ENCODE peak calls at places on chromosome 4, in eight cellular contexts. F, O, S, B, Y, Q, N and L are unnamed samples.

GRCh38 chr4:123452585-123452984 is 56.0 kb downstream of the SPRY1 start:
- DNase-seq in N (peak), F (peak), O (no peak), Q (no peak), B (no peak), S (peak), Y (peak), L (peak)

GRCh38 chr4:14742054-14742453 is 260.2 kb upstream of the CPEB2 start:
- DNase-seq in B (no peak), O (no peak), Q (no peak), Y (no peak), N (no peak), F (no peak), S (no peak), L (no peak)

GRCh38 chr4:112330921-112331320 is 33.8 kb downstream of the ALPK1 start:
- DNase-seq in F (no peak), N (no peak), Y (no peak), Q (no peak), B (no peak), O (no peak), S (no peak), L (no peak)

GRCh38 chr4:61614256-61614655 is 414.1 kb downstream of the ADGRL3 start:
- DNase-seq in Y (no peak), O (no peak), S (no peak), N (no peak), B (no peak), Q (no peak), F (no peak), L (no peak)

GRCh38 chr4:159190646-159191045 is 87.8 kb downstream of the RAPGEF2 start:
- DNase-seq in S (no peak), O (no peak), Y (no peak), B (no peak), F (no peak), Q (no peak), N (no peak), L (no peak)

GRCh38 chr4:11635336-11635735 is 206.6 kb upstream of the HS3ST1 start:
- DNase-seq in B (no peak), S (no peak), Q (no peak), N (no peak), Y (no peak), F (no peak), O (no peak), L (no peak)

GRCh38 chr4:8745036-8745827 is 126.4 kb downstream of the HMX1 start:
- DNase-seq in O (no peak), N (peak), Q (no peak), Y (no peak), S (no peak), B (no peak), F (no peak), L (no peak)

GRCh38 chr4:5678977-5679376 is 29.4 kb downstream of the EVC2 start:
- DNase-seq in B (no peak), F (no peak), Q (no peak), O (no peak), S (no peak), N (no peak), Y (no peak), L (no peak)

GRCh38 chr4:128006592-128006991 is 41.4 kb downstream of the ABHD18 start:
- DNase-seq in Q (no peak), S (no peak), B (no peak), N (no peak), Y (no peak), F (no peak), O (no peak), L (no peak)

GRCh38 chr4:86280246-86280645 is 79.6 kb downstream of the MAPK10 start:
- DNase-seq in S (no peak), N (no peak), B (no peak), Q (no peak), F (no peak), Y (no peak), O (no peak), L (no peak)

GRCh38 chr4:38237139-38237538 is 276.9 kb downstream of the PTTG2 start:
- DNase-seq in B (no peak), Q (no peak), F (no peak), O (no peak), N (no peak), S (no peak), Y (no peak), L (no peak)

GRCh38 chr4:165288639-165289428 is 38.6 kb upstream of the MSMO1 start:
- DNase-seq in F (no peak), O (no peak), S (no peak), N (no peak), B (no peak), Q (no peak), Y (no peak), L (no peak)

GRCh38 chr4:165293061-165293460 is 34.4 kb upstream of the MSMO1 start:
- DNase-seq in N (no peak), Q (no peak), Y (no peak), O (no peak), B (no peak), S (no peak), F (no peak), L (no peak)

GRCh38 chr4:165289429-165289785 is 38.1 kb upstream of the MSMO1 start:
- DNase-seq in N (no peak), S (no peak), Y (no peak), B (no peak), Q (no peak), F (no peak), O (no peak), L (no peak)

GRCh38 chr4:165293927-165294649 is 33.4 kb upstream of the MSMO1 start:
- DNase-seq in F (no peak), O (no peak), Y (no peak), S (no peak), N (no peak), B (no peak), Q (no peak), L (no peak)

DNA sequence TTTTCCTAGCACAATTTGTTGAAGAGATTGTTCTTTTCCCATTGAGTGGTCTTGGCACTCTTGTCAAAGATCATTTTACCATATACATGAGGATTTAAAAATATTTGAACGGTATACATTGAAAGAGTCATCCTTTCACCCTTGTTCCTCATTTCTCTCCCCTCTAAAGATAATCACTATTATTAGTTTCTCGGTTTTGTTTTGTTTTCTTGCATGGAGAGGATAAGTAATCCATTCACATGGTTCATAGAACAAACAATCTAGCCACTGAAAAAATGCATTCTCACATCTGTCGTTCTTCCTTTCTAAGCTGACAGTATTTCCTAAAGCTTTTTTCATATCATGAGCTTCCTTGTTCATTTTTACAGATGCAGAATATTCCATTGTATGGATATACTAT is 39.2 kb upstream of the MSMO1 start:
- DNase-seq in S (no peak), F (no peak), Y (no peak), Q (no peak), B (no peak), O (no peak), N (no peak), L (no peak)
- H3K27ac ChIP-seq in S (no peak), F (no peak), Y (no peak), Q (no peak), B (no peak), O (no peak), N (no peak), L (no peak)

GRCh38 chr4:174388744-174389143 is 105.0 kb downstream of the CEP44 start:
- DNase-seq in B (no peak), S (no peak), O (no peak), Y (no peak), F (no peak), Q (no peak), N (no peak), L (no peak)
- H3K27ac ChIP-seq in B (no peak), S (no peak), O (no peak), Y (no peak), F (no peak), Q (no peak), N (no peak), L (no peak)

DNA sequence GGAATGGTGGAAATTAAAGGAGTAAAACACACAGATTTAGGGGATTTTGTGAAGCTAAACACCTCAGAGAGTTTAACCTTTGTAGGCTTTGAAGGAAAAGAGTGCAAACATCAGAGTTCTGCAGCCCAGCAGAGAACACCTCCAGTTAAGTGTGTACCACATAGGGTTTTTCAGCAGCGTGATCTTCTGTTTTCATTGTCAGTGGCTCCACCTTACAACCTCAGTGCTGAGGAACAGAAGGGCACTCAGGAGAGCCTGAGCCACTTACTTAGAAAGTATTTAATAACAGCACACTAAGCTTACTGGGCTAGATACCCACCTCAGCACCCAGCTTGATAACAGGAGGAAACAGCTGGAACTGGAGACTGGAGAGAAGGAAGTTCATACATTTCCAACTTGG is 2.0 kb upstream of the FBXW7 start:
- DNase-seq in Y (no peak), N (no peak), S (no peak), B (no peak), Q (no peak), O (no peak), F (no peak), L (no peak)
- H3K27ac ChIP-seq in Y (no peak), N (no peak), S (no peak), B (peak), Q (peak), O (peak), F (no peak), L (no peak)

GRCh38 chr4:55906323-55906722 is 42.4 kb upstream of the CEP135 start:
- DNase-seq in Q (no peak), N (no peak), Y (no peak), F (no peak), B (no peak), S (no peak), O (no peak), L (no peak)

GRCh38 chr4:55907469-55907868 is 41.3 kb upstream of the CEP135 start:
- DNase-seq in O (no peak), Q (peak), N (no peak), Y (no peak), B (no peak), S (no peak), F (no peak), L (no peak)

GRCh38 chr4:55902677-55903076 is 46.1 kb upstream of the CEP135 start:
- DNase-seq in N (no peak), Y (no peak), Q (no peak), B (no peak), O (no peak), F (no peak), S (no peak), L (no peak)

GRCh38 chr4:55906999-55907398 is 41.7 kb upstream of the CEP135 start:
- DNase-seq in Q (peak), O (no peak), Y (no peak), N (no peak), F (no peak), B (no peak), S (no peak), L (no peak)

GRCh38 chr4:55903577-55903976 is 45.2 kb upstream of the CEP135 start:
- DNase-seq in Y (no peak), N (no peak), B (no peak), F (no peak), O (no peak), S (no peak), Q (no peak), L (no peak)
- H3K27ac ChIP-seq in Y (no peak), N (no peak), B (no peak), F (no peak), O (no peak), S (no peak), Q (no peak), L (no peak)

GRCh38 chr4:23934223-23934622 is 44.4 kb upstream of the PPARGC1A start:
- DNase-seq in B (no peak), O (no peak), S (no peak), Y (no peak), N (no peak), Q (no peak), F (no peak), L (no peak)
- H3K27ac ChIP-seq in B (no peak), O (no peak), S (no peak), Y (no peak), N (no peak), Q (no peak), F (peak), L (peak)